ENCODE peak calls at places on chromosome 13, in six cellular contexts. One of them, this sample, is unnamed.

GRCh38 chr13:109787135-109787954 is 962 bp upstream of the IRS2 start:
- DNase-seq in uterus: peak; percentile 43
- DNase-seq in GM23338: peak; percentile 74
- DNase-seq in hepatocyte: peak; percentile 67
- DNase-seq in naive thymus-derived CD4-positive, alpha-beta T cell: no peak
- DNase-seq in body of pancreas: peak; percentile 49
- DNase-seq in this sample: peak; percentile 67

GRCh38 chr13:94328336-94329041 is 151.0 kb downstream of the DCT start:
- DNase-seq in hepatocyte: no peak
- DNase-seq in GM23338: no peak
- DNase-seq in uterus: no peak
- DNase-seq in body of pancreas: no peak
- DNase-seq in naive thymus-derived CD4-positive, alpha-beta T cell: no peak
- DNase-seq in this sample: no peak

GRCh38 chr13:101757446-101758039 is 305.1 kb downstream of the ITGBL1 start:
- DNase-seq in naive thymus-derived CD4-positive, alpha-beta T cell: peak; percentile 39
- DNase-seq in body of pancreas: no peak
- DNase-seq in hepatocyte: peak; percentile 30
- DNase-seq in uterus: no peak
- DNase-seq in GM23338: peak; percentile 55
- DNase-seq in this sample: no peak

GRCh38 chr13:85509512-85509911 is 289.7 kb downstream of the SLITRK6 start:
- DNase-seq in hepatocyte: no peak
- DNase-seq in uterus: no peak
- DNase-seq in GM23338: no peak
- DNase-seq in body of pancreas: no peak
- DNase-seq in naive thymus-derived CD4-positive, alpha-beta T cell: no peak
- DNase-seq in this sample: no peak

GRCh38 chr13:23848639-23849282 is 40.4 kb downstream of the MIPEP start:
- DNase-seq in uterus: no peak
- DNase-seq in body of pancreas: no peak
- DNase-seq in GM23338: no peak
- DNase-seq in naive thymus-derived CD4-positive, alpha-beta T cell: no peak
- DNase-seq in hepatocyte: no peak
- DNase-seq in this sample: no peak

GRCh38 chr13:30463820-30464495 is 1.8 kb downstream of the HMGB1 start:
- DNase-seq in uterus: no peak
- DNase-seq in naive thymus-derived CD4-positive, alpha-beta T cell: peak; percentile 70
- DNase-seq in hepatocyte: peak; percentile 69
- DNase-seq in GM23338: no peak
- DNase-seq in body of pancreas: peak; percentile 74
- DNase-seq in this sample: peak; percentile 47

GRCh38 chr13:107964356-107964755 is 251.0 kb downstream of the LIG4 start:
- DNase-seq in body of pancreas: no peak
- DNase-seq in uterus: no peak
- DNase-seq in GM23338: no peak
- DNase-seq in hepatocyte: no peak
- DNase-seq in naive thymus-derived CD4-positive, alpha-beta T cell: no peak
- DNase-seq in this sample: no peak

GRCh38 chr13:34155931-34156607 is 338.1 kb downstream of the RFC3 start:
- DNase-seq in naive thymus-derived CD4-positive, alpha-beta T cell: no peak
- DNase-seq in uterus: no peak
- DNase-seq in body of pancreas: no peak
- DNase-seq in hepatocyte: peak; percentile 68
- DNase-seq in GM23338: no peak
- DNase-seq in this sample: no peak

GRCh38 chr13:111256458-111256857 is 64.0 kb upstream of the TEX29 start:
- DNase-seq in body of pancreas: no peak
- DNase-seq in uterus: no peak
- DNase-seq in GM23338: no peak
- DNase-seq in hepatocyte: no peak
- DNase-seq in naive thymus-derived CD4-positive, alpha-beta T cell: no peak
- DNase-seq in this sample: no peak

GRCh38 chr13:78254113-78254512 is 335.5 kb upstream of the EDNRB start:
- DNase-seq in uterus: no peak
- DNase-seq in hepatocyte: no peak
- DNase-seq in GM23338: no peak
- DNase-seq in naive thymus-derived CD4-positive, alpha-beta T cell: no peak
- DNase-seq in body of pancreas: no peak
- DNase-seq in this sample: no peak
- H3K36me3 ChIP-seq in uterus: no peaks in the 10 kb centered on the region
- H3K36me3 ChIP-seq in hepatocyte: no peaks in the 10 kb centered on the region
- H3K36me3 ChIP-seq in GM23338: no peaks in the 10 kb centered on the region
- H3K36me3 ChIP-seq in naive thymus-derived CD4-positive, alpha-beta T cell: no peaks in the 10 kb centered on the region
- H3K36me3 ChIP-seq in body of pancreas: no peaks in the 10 kb centered on the region
- H3K36me3 ChIP-seq in this sample: no peaks in the 10 kb centered on the region

GRCh38 chr13:91406619-91407018 is 8.2 kb downstream of the GPC5 start:
- DNase-seq in naive thymus-derived CD4-positive, alpha-beta T cell: peak; percentile 12
- DNase-seq in hepatocyte: peak; percentile 47
- DNase-seq in body of pancreas: peak; percentile 15
- DNase-seq in uterus: no peak
- DNase-seq in GM23338: peak; percentile 90
- DNase-seq in this sample: no peak
- H3K27ac ChIP-seq in naive thymus-derived CD4-positive, alpha-beta T cell: no peak overlapping the region
- H3K27ac ChIP-seq in hepatocyte: no peak overlapping the region
- H3K27ac ChIP-seq in body of pancreas: no peak overlapping the region
- H3K27ac ChIP-seq in uterus: no peak overlapping the region
- H3K27ac ChIP-seq in GM23338: no peak overlapping the region
- H3K27ac ChIP-seq in this sample: no peak overlapping the region

DNA sequence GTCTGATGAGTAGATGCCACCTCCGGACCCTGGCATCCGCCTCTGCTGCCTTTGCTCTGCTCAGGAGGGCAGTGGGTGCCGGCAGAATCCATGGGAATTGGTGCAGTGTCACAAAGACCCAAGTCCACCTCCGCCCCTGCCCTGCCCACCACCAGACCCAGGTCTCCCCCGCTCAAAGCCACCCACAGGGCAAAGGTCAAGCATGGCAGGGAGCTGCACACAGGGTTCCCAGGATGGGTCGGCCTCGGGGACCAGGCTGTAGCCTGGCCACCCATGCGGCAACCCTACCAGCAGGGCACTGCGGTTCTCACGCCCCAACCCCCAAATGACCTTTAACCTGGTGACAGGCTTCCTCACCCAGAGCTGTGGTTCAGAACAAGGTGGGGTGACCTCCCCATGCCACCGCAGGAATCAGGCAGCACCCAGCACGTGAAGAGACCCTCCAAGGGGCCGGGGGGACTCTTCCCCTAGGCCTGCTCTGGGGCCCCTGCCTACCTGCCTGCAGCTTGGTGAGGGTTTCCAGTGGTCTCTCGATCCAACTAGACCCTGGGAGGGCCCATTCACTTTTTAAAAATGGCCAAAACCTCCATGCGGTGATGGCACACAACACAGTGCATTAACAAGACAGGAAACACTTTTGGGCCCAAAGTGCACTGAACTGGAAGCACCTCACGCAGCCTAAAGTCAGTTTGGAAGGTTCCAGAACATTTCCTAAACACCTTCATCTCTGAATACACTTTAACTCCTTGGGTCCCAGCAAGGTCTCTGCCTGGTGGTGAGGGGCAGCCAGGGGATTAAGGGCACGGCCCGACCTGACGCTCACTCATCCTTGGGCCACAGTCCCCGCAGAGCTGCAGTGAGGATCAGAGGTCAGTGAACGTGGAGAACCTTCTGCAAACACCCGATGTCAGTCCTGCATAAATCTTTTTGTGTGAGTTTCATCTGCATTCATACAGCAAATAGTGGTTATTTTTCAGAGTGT is 11.0 kb downstream of the GAS6 start:
- DNase-seq in hepatocyte: no peak
- DNase-seq in uterus: peak; percentile 16
- DNase-seq in GM23338: no peak
- DNase-seq in body of pancreas: peak; percentile 1
- DNase-seq in naive thymus-derived CD4-positive, alpha-beta T cell: no peak
- DNase-seq in this sample: peak; percentile 12
- H3K4me1 ChIP-seq in hepatocyte: peaks cover 29% of the 10 kb centered on the region
- H3K4me1 ChIP-seq in uterus: peaks cover 21% of the 10 kb centered on the region
- H3K4me1 ChIP-seq in GM23338: peaks cover 6% of the 10 kb centered on the region
- H3K4me1 ChIP-seq in body of pancreas: peaks cover 75% of the 10 kb centered on the region
- H3K4me1 ChIP-seq in naive thymus-derived CD4-positive, alpha-beta T cell: peaks cover 5% of the 10 kb centered on the region
- H3K4me1 ChIP-seq in this sample: peaks cover 33% of the 10 kb centered on the region

GRCh38 chr13:20051366-20051765 is 92.8 kb downstream of the ZMYM2 start:
- DNase-seq in uterus: no peak
- DNase-seq in hepatocyte: no peak
- DNase-seq in naive thymus-derived CD4-positive, alpha-beta T cell: no peak
- DNase-seq in GM23338: no peak
- DNase-seq in body of pancreas: no peak
- DNase-seq in this sample: no peak

GRCh38 chr13:20043207-20043925 is 84.8 kb downstream of the ZMYM2 start:
- DNase-seq in GM23338: no peak
- DNase-seq in naive thymus-derived CD4-positive, alpha-beta T cell: no peak
- DNase-seq in hepatocyte: no peak
- DNase-seq in body of pancreas: no peak
- DNase-seq in uterus: no peak
- DNase-seq in this sample: no peak

GRCh38 chr13:20049558-20050473 is 91.3 kb downstream of the ZMYM2 start:
- DNase-seq in uterus: no peak
- DNase-seq in GM23338: peak; percentile 79
- DNase-seq in body of pancreas: no peak
- DNase-seq in naive thymus-derived CD4-positive, alpha-beta T cell: peak; percentile 19
- DNase-seq in hepatocyte: no peak
- DNase-seq in this sample: no peak

GRCh38 chr13:20044086-20044485 is 85.6 kb downstream of the ZMYM2 start:
- DNase-seq in naive thymus-derived CD4-positive, alpha-beta T cell: no peak
- DNase-seq in hepatocyte: no peak
- DNase-seq in body of pancreas: no peak
- DNase-seq in uterus: no peak
- DNase-seq in GM23338: no peak
- DNase-seq in this sample: no peak

DNA sequence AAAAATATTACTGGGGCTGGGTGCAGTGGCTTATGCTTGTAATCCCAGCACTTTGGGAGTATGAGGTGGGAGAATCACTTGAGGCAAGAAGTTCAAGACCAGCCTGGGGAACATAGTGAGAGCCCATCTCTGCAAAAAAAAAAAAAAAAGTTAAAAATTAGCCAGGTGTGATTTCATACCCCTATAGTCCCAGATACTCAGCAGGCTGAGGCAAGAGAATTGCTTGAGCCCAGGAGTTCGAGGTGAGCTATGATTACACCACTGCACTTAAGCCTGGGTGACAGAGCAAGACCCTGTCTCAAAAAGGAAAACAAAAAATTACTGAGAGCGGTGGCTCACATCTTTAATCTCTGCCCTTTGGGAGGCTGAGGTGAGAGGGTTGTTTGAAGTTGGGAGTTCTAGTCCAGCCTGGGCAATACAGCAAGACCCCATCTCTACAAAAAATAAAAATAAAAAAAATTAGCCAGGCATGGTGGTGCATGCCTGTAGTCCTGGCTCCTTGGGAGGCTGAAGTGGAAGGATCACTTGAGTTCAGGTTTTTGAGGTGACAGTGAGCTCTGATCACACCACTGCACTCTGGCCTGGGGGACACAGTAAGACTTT is 87.5 kb downstream of the ZMYM2 start:
- DNase-seq in GM23338: no peak
- DNase-seq in hepatocyte: no peak
- DNase-seq in naive thymus-derived CD4-positive, alpha-beta T cell: no peak
- DNase-seq in uterus: no peak
- DNase-seq in body of pancreas: no peak
- DNase-seq in this sample: no peak
- H3K36me3 ChIP-seq in GM23338: peaks cover 10% of the 10 kb centered on the region
- H3K36me3 ChIP-seq in hepatocyte: no peaks in the 10 kb centered on the region
- H3K36me3 ChIP-seq in naive thymus-derived CD4-positive, alpha-beta T cell: no peaks in the 10 kb centered on the region
- H3K36me3 ChIP-seq in uterus: no peaks in the 10 kb centered on the region
- H3K36me3 ChIP-seq in body of pancreas: no peaks in the 10 kb centered on the region
- H3K36me3 ChIP-seq in this sample: no peaks in the 10 kb centered on the region